ENCODE peak calls at places on chromosomes 12 and 14, in seven cellular contexts. D is GM12878, E is HCT116, F is HepG2, O is SK-N-SH, U is H1, Z is K562. B is an unnamed sample.
A peak's percentile ranks its signal among the peaks of the same experiment; 100 is the strongest.

GRCh38 chr14:24321212-24321975 is 10.1 kb downstream of the LTB4R start:
- DNase-seq in D (no peak), E (no peak), F (no peak), O (no peak), U (no peak), Z (no peak), B (no peak)

GRCh38 chr14:58243790-58244555 is 670 bp upstream of the PSMA3 start:
- DNase-seq in D (no peak), E (peak; percentile 26), F (peak; percentile 54), O (no peak), U (no peak), Z (peak; percentile 56), B (no peak)

GRCh38 chr12:126389215-126389841 is 1324.1 kb downstream of the AACS start:
- DNase-seq in D (no peak), E (no peak), F (no peak), O (no peak), U (no peak), Z (no peak), B (no peak)

GRCh38 chr14:32366995-32367394 is 37.9 kb downstream of the AKAP6 start:
- DNase-seq in D (no peak), E (no peak), F (no peak), O (no peak), U (no peak), Z (no peak), B (no peak)

GRCh38 chr12:64780531-64781373 is 21.5 kb upstream of the GNS start:
- DNase-seq in D (no peak), E (no peak), F (no peak), O (peak; percentile 81), U (no peak), Z (no peak), B (peak; percentile 86)

GRCh38 chr12:84124211-84124610 is 788.4 kb downstream of the SLC6A15 start:
- DNase-seq in D (no peak), E (no peak), F (no peak), O (no peak), U (no peak), Z (no peak), B (no peak)

GRCh38 chr14:71243697-71244096 is 336.4 kb downstream of the PCNX1 start:
- DNase-seq in D (no peak), E (no peak), F (no peak), O (no peak), U (no peak), Z (no peak), B (no peak)

GRCh38 chr12:51361419-51362016 is 15.0 kb upstream of the CELA1 start:
- DNase-seq in D (no peak), E (no peak), F (no peak), O (no peak), U (no peak), Z (peak; percentile 37), B (no peak)

GRCh38 chr14:99347561-99347960 is 75.6 kb upstream of the BCL11B start:
- DNase-seq in D (no peak), E (no peak), F (no peak), O (no peak), U (no peak), Z (no peak), B (no peak)

GRCh38 chr14:33249361-33249760 is 310.7 kb downstream of the NPAS3 start:
- DNase-seq in D (no peak), E (no peak), F (no peak), O (no peak), U (no peak), Z (no peak), B (no peak)

GRCh38 chr14:103442288-103442687 is 57.1 kb downstream of the MARK3 start:
- DNase-seq in D (no peak), E (no peak), F (no peak), O (no peak), U (no peak), Z (no peak), B (no peak)

GRCh38 chr12:1793426-1794210 is 26.7 kb upstream of the LRTM2 start:
- DNase-seq in D (no peak), E (no peak), F (no peak), O (peak; percentile 5), U (no peak), Z (no peak), B (no peak)
- TF ChIP-seq JUND in D (no peak), E (no peak), F (no peak), O (no peak), U (no peak), Z (no peak), B (no peak)

DNA sequence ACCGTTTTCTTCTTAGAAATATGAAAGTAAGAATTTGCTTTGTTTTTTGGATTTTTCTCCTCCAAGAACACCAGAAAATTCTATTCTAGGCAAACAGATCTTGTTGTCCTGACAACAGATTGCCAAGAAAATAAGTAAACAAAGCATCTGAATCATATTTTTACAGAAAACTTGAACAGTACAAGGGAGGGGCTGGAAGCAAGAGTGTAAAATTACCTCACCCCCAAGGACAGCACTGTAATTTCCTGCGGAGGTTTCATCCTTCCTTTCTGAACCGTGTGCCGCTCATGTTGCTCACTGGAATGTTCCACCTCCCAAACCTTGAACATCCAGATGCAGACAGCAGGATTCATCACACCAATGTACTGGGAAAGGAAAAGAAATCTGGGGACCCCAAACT is 5.4 kb upstream of the CAMKK2 start:
- DNase-seq in D (no peak), E (no peak), F (no peak), O (no peak), U (no peak), Z (no peak), B (no peak)
- TF ChIP-seq JUND in D (no peak), E (no peak), F (no peak), O (no peak), U (no peak), Z (no peak), B (no peak)

GRCh38 chr12:75798527-75798926 is 233.0 kb downstream of the PHLDA1 start:
- DNase-seq in D (no peak), E (no peak), F (peak; percentile 60), O (no peak), U (no peak), Z (no peak), B (no peak)

GRCh38 chr12:75792687-75793086 is 238.9 kb downstream of the PHLDA1 start:
- DNase-seq in D (no peak), E (no peak), F (no peak), O (no peak), U (no peak), Z (no peak), B (no peak)

GRCh38 chr12:75790219-75790618 is 241.4 kb downstream of the PHLDA1 start:
- DNase-seq in D (no peak), E (no peak), F (no peak), O (no peak), U (no peak), Z (no peak), B (no peak)

DNA sequence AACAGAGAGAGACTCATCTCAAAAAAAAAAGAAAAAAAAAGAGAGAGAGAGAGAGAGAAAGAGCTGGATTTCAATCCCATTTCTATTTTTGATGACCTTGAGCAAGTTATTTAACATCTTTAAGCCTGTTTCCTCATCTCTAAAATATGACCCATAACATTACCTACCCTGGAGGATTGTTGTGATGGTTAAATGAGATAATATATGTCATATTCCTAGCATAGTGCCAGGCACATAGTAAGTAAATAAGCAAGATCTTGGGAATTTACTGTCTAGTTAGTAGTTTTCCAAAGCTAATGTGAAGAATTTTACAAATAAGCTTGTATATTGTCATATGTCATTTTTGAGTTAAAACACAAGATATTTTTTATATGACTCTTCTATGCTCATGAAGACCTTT is 236.5 kb downstream of the PHLDA1 start:
- DNase-seq in D (no peak), E (no peak), F (no peak), O (no peak), U (no peak), Z (no peak), B (no peak)
- TF ChIP-seq JUND in D (no peak), E (no peak), F (no peak), O (no peak), U (no peak), Z (no peak), B (no peak)

GRCh38 chr12:72081787-72082186 is 143.1 kb downstream of the TPH2 start:
- DNase-seq in D (no peak), E (no peak), F (no peak), O (no peak), U (no peak), Z (no peak), B (peak; percentile 16)
- TF ChIP-seq JUND in D (no peak), E (no peak), F (no peak), O (no peak), U (no peak), Z (no peak), B (no peak)

GRCh38 chr12:48999371-49000131 is at the start of gene DDN:
- DNase-seq in D (no peak), E (peak; percentile 45), F (no peak), O (peak; percentile 86), U (no peak), Z (peak; percentile 72), B (peak; percentile 75)
- TF ChIP-seq JUND in D (no peak), E (no peak), F (no peak), O (no peak), U (no peak), Z (no peak), B (no peak)

B was measured in T47D.